ENCODE peak calls at places on chromosomes 1 and 21, in six cellular contexts. V is iris pigment epithelial cell, U is astrocyte, W is A172, E is heart left ventricle, K is progenitor cell of endocrine pancreas. Y is an unnamed sample.

GRCh38 chr1:63593887-63594617 is 841 bp downstream of the PGM1 start:
- DNase-seq in V (peak), U (peak), W (peak), E (peak), K (peak), Y (peak)

GRCh38 chr1:32363713-32364112 is 1.4 kb downstream of the TSSK3 start:
- DNase-seq in E (no peak), V (no peak), U (no peak), K (no peak), W (no peak), Y (no peak)

GRCh38 chr21:43778469-43779335 is 2.6 kb upstream of the CSTB start:
- DNase-seq in W (peak), U (no peak), E (no peak), V (no peak), K (no peak), Y (peak)

GRCh38 chr1:241323510-241323909 is 33.5 kb downstream of the RGS7 start:
- DNase-seq in V (peak), U (peak), W (peak), K (peak), E (no peak), Y (peak)

GRCh38 chr21:31110430-31110829 is 72.2 kb upstream of the KRTAP19-8 start:
- DNase-seq in E (no peak), K (no peak), V (no peak), U (no peak), W (peak), Y (no peak)

GRCh38 chr1:112702067-112702395 is 4.9 kb downstream of the RHOC start:
- DNase-seq in W (no peak), E (no peak), U (no peak), V (no peak), K (no peak), Y (peak)

GRCh38 chr1:45765999-45766792 is 15.7 kb upstream of the IPP start:
- DNase-seq in W (no peak), E (no peak), K (no peak), U (no peak), V (no peak), Y (no peak)

GRCh38 chr21:34187935-34188334 is 114.6 kb downstream of the MRPS6 start:
- DNase-seq in V (peak), K (no peak), E (peak), W (no peak), U (peak), Y (peak)

GRCh38 chr1:121566346-121566745 is 381.6 kb downstream of the SRGAP2C start:
- DNase-seq in W (no peak), V (no peak), K (no peak), U (no peak), E (no peak), Y (no peak)

GRCh38 chr1:76949503-76949902 is 82.2 kb downstream of the ST6GALNAC5 start:
- DNase-seq in V (peak), E (no peak), W (peak), K (no peak), U (peak), Y (peak)

GRCh38 chr1:118988186-118989005 is at the start of gene TBX15:
- DNase-seq in E (no peak), U (no peak), W (no peak), K (no peak), V (no peak), Y (no peak)

GRCh38 chr1:51058863-51059262 is 43.2 kb upstream of the C1orf185 start:
- DNase-seq in U (no peak), W (no peak), K (no peak), V (peak), E (no peak), Y (peak)

GRCh38 chr1:202159534-202160371 is 649 bp downstream of the PTPN7 start:
- DNase-seq in V (no peak), U (no peak), W (no peak), K (no peak), E (no peak), Y (no peak)

GRCh38 chr21:34336756-34337391 is 26.9 kb upstream of the KCNE2 start:
- DNase-seq in U (no peak), K (no peak), V (peak), W (no peak), E (no peak), Y (peak)

GRCh38 chr1:207309775-207310273 is 11.7 kb upstream of the CD55 start:
- DNase-seq in K (no peak), V (peak), W (peak), U (peak), E (peak), Y (peak)

GRCh38 chr1:18963968-18964367 is 7.5 kb upstream of the IFFO2 start:
- DNase-seq in E (no peak), U (no peak), K (no peak), W (no peak), V (no peak), Y (no peak)

GRCh38 chr1:31756578-31756977 is 7.6 kb downstream of the ADGRB2 start:
- DNase-seq in W (no peak), E (no peak), U (no peak), K (no peak), V (no peak), Y (no peak)

GRCh38 chr1:16199157-16199501 is 13.3 kb downstream of the ARHGEF19 start:
- DNase-seq in K (no peak), U (no peak), V (no peak), E (no peak), W (no peak), Y (no peak)

GRCh38 chr1:207828485-207829158 is 76.8 kb downstream of the CD46 start:
- DNase-seq in U (peak), K (no peak), W (peak), V (peak), E (peak), Y (peak)

GRCh38 chr1:109791495-109792040 is 27.8 kb upstream of the EPS8L3 start:
- DNase-seq in K (no peak), V (no peak), W (no peak), E (no peak), U (no peak), Y (no peak)

GRCh38 chr1:173330149-173330951 is 123.2 kb upstream of the TNFSF4 start:
- DNase-seq in K (no peak), V (peak), E (no peak), U (peak), W (peak), Y (peak)

GRCh38 chr1:43280683-43281082 is 4.7 kb downstream of the C1orf210 start:
- DNase-seq in K (no peak), W (no peak), U (no peak), V (no peak), E (no peak), Y (no peak)

GRCh38 chr1:201565771-201566528 is 27.0 kb downstream of the NAV1 start:
- DNase-seq in K (no peak), E (no peak), U (no peak), V (no peak), W (no peak), Y (no peak)

GRCh38 chr1:7371926-7372325 is 399.2 kb upstream of the VAMP3 start:
- DNase-seq in W (no peak), K (no peak), U (no peak), E (no peak), V (no peak), Y (no peak)

GRCh38 chr21:32064511-32064910 is 191.7 kb downstream of the HUNK start:
- DNase-seq in V (no peak), K (no peak), E (no peak), W (no peak), U (no peak), Y (no peak)

GRCh38 chr1:214280386-214281029 is 451 bp upstream of the SMYD2 start:
- DNase-seq in V (peak), E (peak), U (peak), W (peak), K (no peak), Y (peak)

GRCh38 chr1:115240321-115240720 is 97.7 kb downstream of the NGF start:
- DNase-seq in V (no peak), U (peak), K (no peak), W (peak), E (no peak), Y (peak)

GRCh38 chr1:99682291-99682751 is 36.4 kb downstream of the PALMD start:
- DNase-seq in K (no peak), U (peak), V (peak), W (peak), E (no peak), Y (peak)

GRCh38 chr1:180586671-180587155 is 27.9 kb downstream of the OVAAL start:
- DNase-seq in W (peak), E (no peak), K (no peak), U (peak), V (peak), Y (peak)

GRCh38 chr1:164668451-164668850 is 109.5 kb downstream of the PBX1 start:
- DNase-seq in W (no peak), U (no peak), K (no peak), V (no peak), E (no peak), Y (no peak)

GRCh38 chr1:29644812-29645211 is 408.5 kb downstream of the PTPRU start:
- DNase-seq in V (no peak), K (no peak), W (no peak), E (no peak), U (no peak), Y (no peak)

GRCh38 chr1:150999051-150999674 is 7.5 kb downstream of the MINDY1 start:
- DNase-seq in E (no peak), U (peak), W (peak), K (no peak), V (peak), Y (peak)

GRCh38 chr1:50423670-50424000 is 392 bp upstream of the DMRTA2 start:
- DNase-seq in W (peak), V (no peak), E (no peak), U (no peak), K (no peak), Y (peak)

GRCh38 chr1:59128784-59129227 is 168.1 kb upstream of the FGGY start:
- DNase-seq in W (peak), V (no peak), U (peak), E (no peak), K (no peak), Y (peak)

GRCh38 chr1:84089470-84090261 is 54.4 kb upstream of the PRKACB start:
- DNase-seq in V (peak), K (no peak), W (peak), E (no peak), U (peak), Y (peak)

GRCh38 chr1:227343727-227344551 is 25.6 kb upstream of the CDC42BPA start:
- DNase-seq in K (no peak), E (no peak), W (peak), U (peak), V (peak), Y (peak)

GRCh38 chr1:40256401-40257084 is 1.5 kb upstream of the ZMPSTE24 start:
- DNase-seq in U (no peak), V (no peak), W (no peak), K (no peak), E (no peak), Y (no peak)